ENCODE peak calls at places on chromosomes 3 and 15, in five cellular contexts. S is GM23338, H is fibroblast of lung, G is A549, D is HCT116. A is an unnamed sample. For H3K4me1, the result is how much of the 10 kb centered on the place peaks cover.

GRCh38 chr3:21310176-21310575 is 440.8 kb downstream of the ZNF385D start:
- DNase-seq in S (no peak), H (no peak), G (no peak), D (no peak), A (no peak)

GRCh38 chr3:46699846-46700523 is 1.2 kb upstream of the TMIE start:
- DNase-seq in S (no peak), H (no peak), G (no peak), D (no peak), A (no peak)

GRCh38 chr3:37115451-37115850 is 58.9 kb downstream of the LRRFIP2 start:
- DNase-seq in S (no peak), H (peak), G (no peak), D (no peak), A (no peak)

GRCh38 chr3:172229462-172229861 is 190.1 kb downstream of the FNDC3B start:
- DNase-seq in S (no peak), H (no peak), G (no peak), D (no peak), A (no peak)

GRCh38 chr3:116153174-116153573 is 292.1 kb downstream of the LSAMP start:
- DNase-seq in S (no peak), H (peak), G (no peak), D (no peak), A (no peak)

GRCh38 chr3:133464573-133464972 is 64.7 kb downstream of the BFSP2 start:
- DNase-seq in S (no peak), H (peak), G (peak), D (no peak), A (no peak)

GRCh38 chr3:115187149-115187757 is 40.2 kb upstream of the ZBTB20 start:
- DNase-seq in S (no peak), H (no peak), G (no peak), D (no peak), A (no peak)

GRCh38 chr15:78316211-78317077 is 17.0 kb upstream of the SKIC8 start:
- DNase-seq in S (peak), H (no peak), G (no peak), D (no peak), A (no peak)

GRCh38 chr15:58026552-58026951 is 39.0 kb downstream of the ALDH1A2 start:
- DNase-seq in S (no peak), H (no peak), G (no peak), D (no peak), A (no peak)

GRCh38 chr3:171646357-171647133 is 163.7 kb downstream of the PLD1 start:
- DNase-seq in S (peak), H (peak), G (peak), D (peak), A (peak)

GRCh38 chr3:118526758-118527526 is 507.7 kb downstream of the IGSF11 start:
- DNase-seq in S (no peak), H (no peak), G (no peak), D (no peak), A (no peak)
- H3K4me1 ChIP-seq in S (under half), H (under half), G (under half), D (under half), A (under half)

DNA sequence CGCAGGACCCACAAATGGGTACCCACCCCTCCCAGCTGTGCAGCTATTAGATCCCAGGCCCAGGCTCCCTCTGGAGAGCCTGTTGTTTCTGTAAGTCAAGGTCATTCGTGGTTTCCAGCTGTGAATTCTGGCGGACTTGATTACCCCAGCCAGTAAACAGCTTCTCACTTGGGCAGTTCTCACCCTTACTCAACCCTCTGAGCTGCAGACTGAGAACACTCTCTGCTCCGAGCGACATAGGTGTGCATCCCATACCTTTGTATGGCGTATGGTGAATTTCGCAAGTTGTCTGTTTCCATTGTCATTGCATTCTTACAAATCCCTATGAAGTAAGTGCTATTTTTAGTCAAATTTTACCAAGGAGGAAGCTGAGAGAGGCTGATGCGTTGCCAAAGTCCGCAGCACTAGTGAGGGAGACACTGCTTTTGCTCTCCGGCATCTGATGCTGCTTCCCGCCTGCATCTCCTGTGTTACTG is 11.3 kb downstream of the ALPK3 start:
- DNase-seq in S (no peak), H (no peak), G (no peak), D (no peak), A (no peak)
- H3K4me1 ChIP-seq in S (under half), H (under half), G (under half), D (under half), A (under half)

DNA sequence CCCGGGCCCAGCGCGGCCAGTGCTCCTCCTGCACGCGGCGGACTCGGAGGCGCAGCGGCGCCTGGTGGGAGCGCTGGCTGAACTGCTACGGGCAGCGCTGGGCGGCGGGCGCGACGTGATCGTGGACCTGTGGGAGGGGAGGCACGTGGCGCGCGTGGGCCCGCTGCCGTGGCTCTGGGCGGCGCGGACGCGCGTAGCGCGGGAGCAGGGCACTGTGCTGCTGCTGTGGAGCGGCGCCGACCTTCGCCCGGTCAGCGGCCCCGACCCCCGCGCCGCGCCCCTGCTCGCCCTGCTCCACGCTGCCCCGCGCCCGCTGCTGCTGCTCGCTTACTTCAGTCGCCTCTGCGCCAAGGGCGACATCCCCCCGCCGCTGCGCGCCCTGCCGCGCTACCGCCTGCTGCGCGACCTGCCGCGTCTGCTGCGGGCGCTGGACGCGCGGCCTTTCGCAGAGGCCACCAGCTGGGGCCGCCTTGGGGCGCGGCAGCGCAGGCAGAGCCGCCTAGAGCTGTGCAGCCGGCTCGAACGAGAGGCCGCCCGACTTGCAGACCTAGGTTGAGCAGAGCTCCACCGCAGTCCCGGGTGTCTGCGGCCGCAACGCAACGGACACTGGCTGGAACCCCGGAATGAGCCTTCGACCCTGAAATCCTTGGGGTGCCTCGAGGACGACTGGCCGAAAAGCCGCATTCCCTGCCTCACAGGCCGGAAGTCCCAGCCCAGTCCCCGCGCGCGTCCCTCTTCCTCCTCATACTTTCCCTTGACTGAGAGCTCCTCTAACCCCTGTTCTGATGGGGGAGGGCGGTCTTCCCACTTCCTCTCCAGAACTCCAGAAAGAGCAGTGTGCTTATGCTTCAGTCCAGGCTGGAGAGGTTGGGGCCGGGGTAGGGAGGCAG is 1.4 kb upstream of the IL17RC start:
- DNase-seq in S (peak), H (peak), G (no peak), D (no peak), A (peak)
- H3K4me1 ChIP-seq in S (under half), H (under half), G (under half), D (under half), A (under half)

GRCh38 chr15:85751731-85752421 is 42.8 kb downstream of the KLHL25 start:
- DNase-seq in S (peak), H (no peak), G (no peak), D (no peak), A (peak)
- H3K4me1 ChIP-seq in S (half or more), H (under half), G (under half), D (under half), A (under half)

GRCh38 chr3:65953301-65953812 is 85.4 kb downstream of the MAGI1 start:
- DNase-seq in S (peak), H (no peak), G (no peak), D (peak), A (no peak)
- H3K4me1 ChIP-seq in S (under half), H (under half), G (under half), D (half or more), A (under half)

DNA sequence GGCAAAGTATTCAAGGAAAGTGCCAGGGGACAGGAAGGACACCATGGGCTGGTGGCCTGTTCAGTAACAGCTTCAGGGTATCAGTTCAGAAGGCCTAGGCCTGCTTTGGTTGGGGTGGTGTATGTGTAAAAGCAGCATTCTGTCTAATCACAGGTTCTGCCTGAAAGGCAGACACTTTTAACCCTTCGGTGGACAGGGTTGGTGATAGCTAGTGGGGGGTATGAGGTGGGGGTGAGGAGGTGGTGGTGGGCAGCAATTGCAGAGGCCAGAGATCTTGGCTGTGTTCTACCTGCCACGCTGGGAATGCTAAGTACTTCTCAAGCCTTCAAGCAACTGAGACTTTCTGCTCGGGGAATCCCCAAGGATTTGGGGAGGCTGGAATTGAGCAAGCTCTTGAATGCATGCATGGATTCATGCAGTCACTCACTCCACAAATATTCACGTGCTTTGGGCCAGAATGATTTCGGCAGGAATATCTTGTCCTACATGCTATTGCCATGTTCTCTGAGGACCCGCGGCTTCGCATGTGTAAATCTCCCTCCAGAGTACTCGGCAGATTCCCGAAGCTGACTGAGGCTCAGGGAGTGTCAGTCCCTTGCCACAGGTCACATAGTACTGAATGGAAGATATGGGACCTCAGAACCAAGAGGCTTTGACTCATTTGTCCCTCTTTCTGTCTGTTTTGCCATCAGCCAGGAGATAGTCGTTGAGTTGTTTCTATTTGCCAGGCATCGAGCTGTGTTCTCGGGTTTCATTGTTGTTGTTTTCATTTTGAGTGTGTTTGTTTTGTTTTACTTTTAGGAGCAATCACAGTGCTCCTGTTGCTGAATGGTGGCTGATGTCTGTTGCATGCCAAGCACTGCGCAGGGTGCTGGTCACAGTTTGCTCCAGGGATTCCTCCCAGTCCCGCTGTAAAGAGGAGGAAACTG is 65.5 kb downstream of the SMAD3 start:
- DNase-seq in S (no peak), H (no peak), G (no peak), D (no peak), A (no peak)
- H3K4me1 ChIP-seq in S (under half), H (half or more), G (half or more), D (half or more), A (under half)